ENCODE peak calls at places on chromosome 9, in five cellular contexts. M is GM03348; H is stimulated activated CD4-positive, alpha-beta T cell treated with anti-CD3 and anti-CD28 coated beads, TNF-alpha, amount 100 ng/mL, for 24 hours; S is HuH-7; F is activated CD4-positive, alpha-beta T cell treated with anti-CD3 and anti-CD28 coated beads for 48 hours. W is an unnamed sample.

GRCh38 chr9:127970401-127971313 is 10.1 kb downstream of the EEIG1 start:
- DNase-seq in M (no peak), H (peak; percentile 69), S (no peak), F (peak; percentile 82), W (peak; percentile 42)

GRCh38 chr9:94085062-94085639 is 887 bp downstream of the PTPDC1 start:
- DNase-seq in M (peak; percentile 11), H (no peak), S (no peak), F (no peak), W (no peak)

GRCh38 chr9:15155826-15156225 is 151.2 kb downstream of the TTC39B start:
- DNase-seq in M (no peak), H (no peak), S (no peak), F (no peak), W (no peak)

GRCh38 chr9:69044226-69045219 is 9.0 kb downstream of the FXN start:
- DNase-seq in M (peak; percentile 17), H (no peak), S (no peak), F (no peak), W (no peak)

GRCh38 chr9:113403651-113404050 is 2.6 kb upstream of the ALAD start:
- DNase-seq in M (no peak), H (no peak), S (no peak), F (no peak), W (no peak)

GRCh38 chr9:68781866-68782265 is 76.8 kb downstream of the PIP5K1B start:
- DNase-seq in M (no peak), H (no peak), S (no peak), F (no peak), W (no peak)

GRCh38 chr9:125374443-125375309 is 113.0 kb downstream of the GAPVD1 start:
- DNase-seq in M (peak; percentile 93), H (peak; percentile 43), S (peak; percentile 88), F (peak; percentile 80), W (peak; percentile 74)

GRCh38 chr9:75001719-75002421 is 26.2 kb downstream of the CARNMT1 start:
- DNase-seq in M (peak; percentile 51), H (no peak), S (peak; percentile 63), F (no peak), W (no peak)

GRCh38 chr9:78552802-78553201 is 255.9 kb downstream of the PSAT1 start:
- DNase-seq in M (no peak), H (no peak), S (no peak), F (no peak), W (no peak)

GRCh38 chr9:89605181-89606048 is 603 bp downstream of the GADD45G start:
- DNase-seq in M (no peak), H (peak; percentile 36), S (peak; percentile 26), F (peak; percentile 77), W (peak; percentile 70)

GRCh38 chr9:21770877-21771560 is 31.4 kb upstream of the MTAP start:
- DNase-seq in M (peak; percentile 54), H (no peak), S (no peak), F (no peak), W (no peak)

GRCh38 chr9:112866662-112867274 is 23.9 kb downstream of the SLC46A2 start:
- DNase-seq in M (no peak), H (no peak), S (no peak), F (no peak), W (no peak)

GRCh38 chr9:97987490-97987889 is 4.3 kb downstream of the ANP32B start:
- DNase-seq in M (no peak), H (no peak), S (no peak), F (no peak), W (no peak)

GRCh38 chr9:99385814-99386279 is 163.8 kb downstream of the SEC61B start:
- DNase-seq in M (peak; percentile 49), H (no peak), S (no peak), F (no peak), W (no peak)

GRCh38 chr9:1276474-1276873 is 226.3 kb downstream of the DMRT2 start:
- DNase-seq in M (no peak), H (no peak), S (no peak), F (no peak), W (no peak)

W was measured in stimulated activated effector memory CD8-positive, alpha-beta T cell treated with anti-CD3 and anti-CD28 coated beads, Interleukin-12 subunit alpha, Interleukin-12 subunit beta, amount 100 ng/mL, for 72 hours.